ENCODE peak calls at places on chromosomes 7 and 10, in six cellular contexts. One of them, this sample, is unnamed.

GRCh38 chr10:102919237-102919959 is 1.3 kb downstream of the CNNM2 start:
- DNase-seq in nephron progenitor cell: peak
- DNase-seq in AG04450: no peak
- DNase-seq in testis: peak
- DNase-seq in WTC11: peak
- DNase-seq in Panc1: no peak
- DNase-seq in this sample: peak

GRCh38 chr7:95871078-95871848 is 98.9 kb downstream of the DYNC1I1 start:
- DNase-seq in testis: peak
- DNase-seq in Panc1: peak
- DNase-seq in WTC11: peak
- DNase-seq in AG04450: peak
- DNase-seq in nephron progenitor cell: peak
- DNase-seq in this sample: no peak

GRCh38 chr7:13021566-13021965 is 334.1 kb downstream of the ARL4A start:
- DNase-seq in nephron progenitor cell: no peak
- DNase-seq in WTC11: no peak
- DNase-seq in AG04450: no peak
- DNase-seq in testis: no peak
- DNase-seq in Panc1: no peak
- DNase-seq in this sample: no peak

GRCh38 chr7:105707967-105708580 is 126.8 kb upstream of the EFCAB10 start:
- DNase-seq in WTC11: no peak
- DNase-seq in Panc1: no peak
- DNase-seq in AG04450: no peak
- DNase-seq in nephron progenitor cell: no peak
- DNase-seq in testis: peak
- DNase-seq in this sample: no peak

GRCh38 chr10:47137311-47137851 is 162.6 kb upstream of the GDF10 start:
- DNase-seq in testis: no peak
- DNase-seq in Panc1: no peak
- DNase-seq in nephron progenitor cell: no peak
- DNase-seq in WTC11: no peak
- DNase-seq in AG04450: peak
- DNase-seq in this sample: no peak

GRCh38 chr7:41149576-41149975 is 553.3 kb downstream of the INHBA start:
- DNase-seq in WTC11: no peak
- DNase-seq in testis: peak
- DNase-seq in nephron progenitor cell: no peak
- DNase-seq in AG04450: no peak
- DNase-seq in Panc1: no peak
- DNase-seq in this sample: no peak

GRCh38 chr10:86942441-86943315 is 14.7 kb downstream of the MMRN2 start:
- DNase-seq in Panc1: no peak
- DNase-seq in WTC11: peak
- DNase-seq in AG04450: no peak
- DNase-seq in testis: no peak
- DNase-seq in nephron progenitor cell: no peak
- DNase-seq in this sample: no peak

GRCh38 chr7:16416289-16417282 is 4.8 kb downstream of the CRPPA start:
- DNase-seq in testis: no peak
- DNase-seq in AG04450: no peak
- DNase-seq in nephron progenitor cell: no peak
- DNase-seq in Panc1: no peak
- DNase-seq in WTC11: no peak
- DNase-seq in this sample: no peak

GRCh38 chr10:7634142-7634894 is 32.4 kb downstream of the ITIH5 start:
- DNase-seq in WTC11: no peak
- DNase-seq in Panc1: no peak
- DNase-seq in testis: peak
- DNase-seq in AG04450: no peak
- DNase-seq in nephron progenitor cell: no peak
- DNase-seq in this sample: no peak

GRCh38 chr7:636396-636795 is 90.1 kb upstream of the DNAAF5 start:
- DNase-seq in Panc1: peak
- DNase-seq in nephron progenitor cell: no peak
- DNase-seq in AG04450: no peak
- DNase-seq in WTC11: peak
- DNase-seq in testis: peak
- DNase-seq in this sample: no peak

GRCh38 chr10:121572857-121573540 is 25.2 kb downstream of the FGFR2 start:
- DNase-seq in testis: no peak
- DNase-seq in nephron progenitor cell: no peak
- DNase-seq in AG04450: no peak
- DNase-seq in Panc1: no peak
- DNase-seq in WTC11: no peak
- DNase-seq in this sample: no peak

GRCh38 chr10:74033724-74034123 is 35.8 kb downstream of the VCL start:
- DNase-seq in WTC11: no peak
- DNase-seq in nephron progenitor cell: no peak
- DNase-seq in Panc1: no peak
- DNase-seq in testis: no peak
- DNase-seq in AG04450: no peak
- DNase-seq in this sample: no peak

GRCh38 chr10:74032900-74033655 is 35.2 kb downstream of the VCL start:
- DNase-seq in nephron progenitor cell: no peak
- DNase-seq in WTC11: no peak
- DNase-seq in testis: no peak
- DNase-seq in Panc1: no peak
- DNase-seq in AG04450: no peak
- DNase-seq in this sample: no peak

GRCh38 chr10:74036474-74036873 is 38.6 kb downstream of the VCL start:
- DNase-seq in Panc1: no peak
- DNase-seq in AG04450: no peak
- DNase-seq in testis: no peak
- DNase-seq in nephron progenitor cell: no peak
- DNase-seq in WTC11: no peak
- DNase-seq in this sample: no peak

GRCh38 chr10:74034301-74034700 is 36.4 kb downstream of the VCL start:
- DNase-seq in AG04450: no peak
- DNase-seq in testis: no peak
- DNase-seq in nephron progenitor cell: no peak
- DNase-seq in WTC11: no peak
- DNase-seq in Panc1: no peak
- DNase-seq in this sample: no peak

GRCh38 chr10:74035324-74035723 is 37.4 kb downstream of the VCL start:
- DNase-seq in WTC11: no peak
- DNase-seq in Panc1: no peak
- DNase-seq in testis: no peak
- DNase-seq in AG04450: no peak
- DNase-seq in nephron progenitor cell: no peak
- DNase-seq in this sample: no peak
- TF ChIP-seq CTCF in WTC11: no peak
- TF ChIP-seq CTCF in Panc1: no peak
- TF ChIP-seq CTCF in testis: no peak
- TF ChIP-seq CTCF in AG04450: peak
- TF ChIP-seq CTCF in nephron progenitor cell: no peak
- TF ChIP-seq CTCF in this sample: no peak

DNA sequence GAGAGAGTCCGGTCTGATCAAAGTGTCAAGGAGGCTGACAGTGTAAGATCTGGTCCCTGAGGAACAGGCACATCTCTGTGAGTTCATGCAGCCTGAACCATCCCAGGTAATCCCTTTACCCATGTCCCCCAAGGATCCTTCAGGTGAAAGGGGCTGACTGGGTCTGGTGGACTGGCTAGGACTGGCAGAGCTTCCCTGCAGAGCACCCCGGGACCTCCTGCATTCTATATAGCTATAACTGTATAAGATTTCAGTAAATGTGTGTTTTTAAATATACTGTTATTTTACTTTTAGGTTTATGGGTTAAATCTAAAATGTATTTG is 246.8 kb downstream of the ELMO1 start:
- DNase-seq in Panc1: no peak
- DNase-seq in testis: no peak
- DNase-seq in WTC11: no peak
- DNase-seq in nephron progenitor cell: no peak
- DNase-seq in AG04450: no peak
- DNase-seq in this sample: no peak
- TF ChIP-seq CTCF in Panc1: peak
- TF ChIP-seq CTCF in testis: no peak
- TF ChIP-seq CTCF in WTC11: no peak
- TF ChIP-seq CTCF in nephron progenitor cell: no peak
- TF ChIP-seq CTCF in AG04450: no peak
- TF ChIP-seq CTCF in this sample: no peak

DNA sequence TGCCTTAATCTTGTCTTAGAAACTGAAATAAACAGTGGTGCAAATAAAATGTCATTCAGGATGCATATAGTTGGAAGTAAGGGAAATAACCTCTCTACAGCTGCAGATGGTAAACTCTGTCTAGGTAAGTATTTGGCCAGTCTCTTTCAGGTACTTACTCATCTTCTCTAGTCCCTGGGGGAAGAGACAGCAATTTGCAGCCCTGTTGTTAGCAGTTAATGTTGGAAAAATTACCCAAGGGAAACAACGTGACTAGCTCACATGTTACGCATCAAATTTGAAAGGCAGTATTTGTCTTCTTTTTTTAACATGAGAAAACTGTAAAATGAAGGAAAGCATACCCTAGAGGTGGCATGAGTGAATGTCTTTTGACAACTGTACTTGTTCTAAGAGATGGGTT is 3.2 kb upstream of the HUS1 start:
- DNase-seq in nephron progenitor cell: no peak
- DNase-seq in Panc1: no peak
- DNase-seq in AG04450: no peak
- DNase-seq in testis: no peak
- DNase-seq in WTC11: no peak
- DNase-seq in this sample: no peak
- TF ChIP-seq CTCF in nephron progenitor cell: no peak
- TF ChIP-seq CTCF in Panc1: no peak
- TF ChIP-seq CTCF in AG04450: no peak
- TF ChIP-seq CTCF in testis: no peak
- TF ChIP-seq CTCF in WTC11: no peak
- TF ChIP-seq CTCF in this sample: no peak

GRCh38 chr7:101167645-101168411 is 2.5 kb upstream of the VGF start:
- DNase-seq in Panc1: no peak
- DNase-seq in testis: no peak
- DNase-seq in AG04450: no peak
- DNase-seq in WTC11: no peak
- DNase-seq in nephron progenitor cell: no peak
- DNase-seq in this sample: no peak
- TF ChIP-seq CTCF in Panc1: no peak
- TF ChIP-seq CTCF in testis: no peak
- TF ChIP-seq CTCF in AG04450: no peak
- TF ChIP-seq CTCF in WTC11: no peak
- TF ChIP-seq CTCF in nephron progenitor cell: no peak
- TF ChIP-seq CTCF in this sample: no peak

GRCh38 chr10:60734226-60734625 is 44.1 kb upstream of the CDK1 start:
- DNase-seq in WTC11: no peak
- DNase-seq in AG04450: no peak
- DNase-seq in testis: no peak
- DNase-seq in nephron progenitor cell: no peak
- DNase-seq in Panc1: no peak
- DNase-seq in this sample: no peak

GRCh38 chr10:60733826-60734225 is 44.5 kb upstream of the CDK1 start:
- DNase-seq in Panc1: no peak
- DNase-seq in testis: no peak
- DNase-seq in AG04450: no peak
- DNase-seq in WTC11: no peak
- DNase-seq in nephron progenitor cell: no peak
- DNase-seq in this sample: no peak

GRCh38 chr10:60735244-60735643 is 43.0 kb upstream of the CDK1 start:
- DNase-seq in AG04450: no peak
- DNase-seq in WTC11: no peak
- DNase-seq in testis: no peak
- DNase-seq in nephron progenitor cell: no peak
- DNase-seq in Panc1: no peak
- DNase-seq in this sample: peak

GRCh38 chr10:60732240-60733188 is 45.8 kb upstream of the CDK1 start:
- DNase-seq in nephron progenitor cell: peak
- DNase-seq in Panc1: no peak
- DNase-seq in WTC11: peak
- DNase-seq in testis: peak
- DNase-seq in AG04450: no peak
- DNase-seq in this sample: peak

GRCh38 chr10:60733189-60733815 is 45.0 kb upstream of the CDK1 start:
- DNase-seq in WTC11: peak
- DNase-seq in AG04450: no peak
- DNase-seq in Panc1: no peak
- DNase-seq in testis: peak
- DNase-seq in nephron progenitor cell: peak
- DNase-seq in this sample: peak
- TF ChIP-seq CTCF in WTC11: no peak
- TF ChIP-seq CTCF in AG04450: no peak
- TF ChIP-seq CTCF in Panc1: peak
- TF ChIP-seq CTCF in testis: no peak
- TF ChIP-seq CTCF in nephron progenitor cell: peak
- TF ChIP-seq CTCF in this sample: peak

GRCh38 chr10:133461027-133461426 is 7.3 kb downstream of the SCART1 start:
- DNase-seq in testis: no peak
- DNase-seq in AG04450: no peak
- DNase-seq in nephron progenitor cell: no peak
- DNase-seq in Panc1: no peak
- DNase-seq in WTC11: no peak
- DNase-seq in this sample: no peak

GRCh38 chr10:133462512-133463305 is 9.0 kb downstream of the SCART1 start:
- DNase-seq in nephron progenitor cell: no peak
- DNase-seq in AG04450: no peak
- DNase-seq in Panc1: no peak
- DNase-seq in testis: no peak
- DNase-seq in WTC11: no peak
- DNase-seq in this sample: no peak

GRCh38 chr10:133460208-133460769 is 6.5 kb downstream of the SCART1 start:
- DNase-seq in Panc1: no peak
- DNase-seq in WTC11: no peak
- DNase-seq in nephron progenitor cell: no peak
- DNase-seq in AG04450: no peak
- DNase-seq in testis: no peak
- DNase-seq in this sample: no peak

GRCh38 chr10:133459454-133460207 is 5.9 kb downstream of the SCART1 start:
- DNase-seq in Panc1: no peak
- DNase-seq in nephron progenitor cell: no peak
- DNase-seq in WTC11: no peak
- DNase-seq in testis: no peak
- DNase-seq in AG04450: no peak
- DNase-seq in this sample: no peak

DNA sequence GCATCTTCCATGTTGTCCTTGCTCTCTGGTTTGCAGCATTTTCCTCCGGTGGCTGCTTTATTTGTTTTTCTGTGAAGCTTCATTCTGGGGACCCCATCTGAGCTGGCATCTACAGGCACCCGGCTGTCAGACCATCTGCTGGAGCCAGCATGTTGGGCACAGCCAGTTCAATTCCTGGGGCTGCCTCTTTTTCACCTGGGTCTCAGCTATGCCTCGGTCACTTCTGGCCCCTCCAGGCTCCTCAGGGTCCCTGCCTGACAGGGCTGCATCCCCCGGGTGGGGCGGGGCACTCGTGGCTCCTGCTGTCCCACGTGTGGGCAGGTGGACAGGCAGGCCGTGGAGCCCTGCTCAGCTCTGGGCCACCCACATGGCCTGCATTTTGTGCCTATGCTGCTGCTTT is 8.1 kb downstream of the SCART1 start:
- DNase-seq in nephron progenitor cell: no peak
- DNase-seq in Panc1: no peak
- DNase-seq in WTC11: no peak
- DNase-seq in AG04450: no peak
- DNase-seq in testis: no peak
- DNase-seq in this sample: no peak
- TF ChIP-seq CTCF in nephron progenitor cell: no peak
- TF ChIP-seq CTCF in Panc1: no peak
- TF ChIP-seq CTCF in WTC11: no peak
- TF ChIP-seq CTCF in AG04450: no peak
- TF ChIP-seq CTCF in testis: no peak
- TF ChIP-seq CTCF in this sample: no peak

GRCh38 chr7:18693401-18693800 is 197.9 kb downstream of the HDAC9 start:
- DNase-seq in Panc1: peak
- DNase-seq in testis: peak
- DNase-seq in AG04450: peak
- DNase-seq in nephron progenitor cell: no peak
- DNase-seq in WTC11: no peak
- DNase-seq in this sample: no peak
- TF ChIP-seq CTCF in Panc1: peak
- TF ChIP-seq CTCF in testis: peak
- TF ChIP-seq CTCF in AG04450: peak
- TF ChIP-seq CTCF in nephron progenitor cell: peak
- TF ChIP-seq CTCF in WTC11: no peak
- TF ChIP-seq CTCF in this sample: peak